ENCODE peak calls at places on chromosome 18, in four cellular contexts. C is HepG2, H is K562, O is GM12878. R is an unnamed sample.

GRCh38 chr18:58887613-58887963 is 22.9 kb downstream of the ZNF532 start:
- DNase-seq in C (no peak), H (no peak), O (peak), R (no peak)

GRCh38 chr18:45384137-45384998 is 230.9 kb upstream of the SLC14A2 start:
- DNase-seq in C (peak), H (peak), O (peak), R (peak)

GRCh38 chr18:78798402-78799175 is 181.0 kb upstream of the SALL3 start:
- DNase-seq in C (no peak), H (no peak), O (no peak), R (no peak)

GRCh38 chr18:56747032-56747658 is 96.0 kb downstream of the WDR7 start:
- DNase-seq in C (no peak), H (no peak), O (no peak), R (no peak)

GRCh38 chr18:79395308-79395640 is 456 bp upstream of the NFATC1 start:
- DNase-seq in C (no peak), H (no peak), O (no peak), R (no peak)

GRCh38 chr18:45821021-45821420 is 4.5 kb upstream of the SIGLEC15 start:
- DNase-seq in C (no peak), H (no peak), O (no peak), R (no peak)

GRCh38 chr18:41875094-41875780 is 79.8 kb upstream of the PIK3C3 start:
- DNase-seq in C (no peak), H (no peak), O (no peak), R (no peak)

GRCh38 chr18:56869189-56869777 is 218.1 kb downstream of the WDR7 start:
- DNase-seq in C (peak), H (peak), O (peak), R (peak)

GRCh38 chr18:43160509-43160908 is 45.0 kb upstream of the RIT2 start:
- DNase-seq in C (no peak), H (no peak), O (no peak), R (no peak)

GRCh38 chr18:66558773-66559172 is 45.1 kb downstream of the CDH19 start:
- DNase-seq in C (no peak), H (no peak), O (no peak), R (no peak)

GRCh38 chr18:5207471-5207870 is 10.4 kb upstream of the AKAIN1 start:
- DNase-seq in C (no peak), H (no peak), O (no peak), R (no peak)

GRCh38 chr18:29892960-29893558 is 1149.5 kb downstream of the DSC3 start:
- DNase-seq in C (no peak), H (peak), O (no peak), R (no peak)

GRCh38 chr18:22363867-22364463 is 53.8 kb downstream of the CTAGE1 start:
- DNase-seq in C (no peak), H (no peak), O (no peak), R (no peak)

GRCh38 chr18:54229660-54230059 is 5.2 kb upstream of the MBD2 start:
- DNase-seq in C (no peak), H (no peak), O (no peak), R (no peak)

GRCh38 chr18:9434240-9434701 is 41.0 kb upstream of the RALBP1 start:
- DNase-seq in C (no peak), H (no peak), O (no peak), R (no peak)

GRCh38 chr18:75209952-75210261 is 690 bp upstream of the TSHZ1 start:
- DNase-seq in C (no peak), H (no peak), O (no peak), R (no peak)

GRCh38 chr18:29251681-29252080 is 1074.8 kb upstream of the CDH2 start:
- DNase-seq in C (no peak), H (no peak), O (no peak), R (no peak)

GRCh38 chr18:6650756-6651155 is 78.8 kb upstream of the ARHGAP28 start:
- DNase-seq in C (no peak), H (no peak), O (no peak), R (no peak)

GRCh38 chr18:34659579-34660517 is 50.2 kb upstream of the DTNA start:
- DNase-seq in C (peak), H (no peak), O (no peak), R (peak)

GRCh38 chr18:59220784-59221765 is 1.1 kb downstream of the GRP start:
- DNase-seq in C (no peak), H (no peak), O (no peak), R (no peak)

GRCh38 chr18:32582455-32582854 is 111.8 kb upstream of the GAREM1 start:
- DNase-seq in C (no peak), H (no peak), O (no peak), R (no peak)

GRCh38 chr18:72941001-72941400 is 73.2 kb upstream of the NETO1 start:
- DNase-seq in C (no peak), H (no peak), O (no peak), R (no peak)

GRCh38 chr18:9147440-9148238 is 11.1 kb downstream of the ANKRD12 start:
- DNase-seq in C (peak), H (no peak), O (peak), R (peak)

GRCh38 chr18:57497372-57498294 is 62.5 kb downstream of the ONECUT2 start:
- DNase-seq in C (no peak), H (no peak), O (no peak), R (no peak)

GRCh38 chr18:34358923-34359322 is 134.2 kb upstream of the NOL4 start:
- DNase-seq in C (no peak), H (no peak), O (peak), R (no peak)

GRCh38 chr18:70256184-70256583 is 32.7 kb upstream of the SOCS6 start:
- DNase-seq in C (no peak), H (no peak), O (no peak), R (no peak)

GRCh38 chr18:51656249-51656648 is 458.8 kb upstream of the MEX3C start:
- DNase-seq in C (no peak), H (no peak), O (no peak), R (no peak)

GRCh38 chr18:55301836-55302235 is 286.2 kb downstream of the TCF4 start:
- DNase-seq in C (no peak), H (no peak), O (no peak), R (no peak)

GRCh38 chr18:55302337-55302833 is 285.6 kb downstream of the TCF4 start:
- DNase-seq in C (no peak), H (no peak), O (no peak), R (no peak)

GRCh38 chr18:55300469-55301195 is 287.4 kb downstream of the TCF4 start:
- DNase-seq in C (no peak), H (peak), O (no peak), R (no peak)

GRCh38 chr18:55296761-55297160 is 291.2 kb downstream of the TCF4 start:
- DNase-seq in C (no peak), H (no peak), O (no peak), R (no peak)

GRCh38 chr18:55301196-55301540 is 286.8 kb downstream of the TCF4 start:
- DNase-seq in C (no peak), H (no peak), O (no peak), R (no peak)
- H3K4me3 ChIP-seq in C (no peak), H (no peak), O (no peak), R (no peak)

GRCh38 chr18:23591011-23591410 is 4.7 kb upstream of the NPC1 start:
- DNase-seq in C (no peak), H (no peak), O (no peak), R (no peak)
- TF ChIP-seq REST in C (no peak), H (no peak), O (no peak), R (no peak)

GRCh38 chr18:49459404-49460171 is 857 bp downstream of the DYM start:
- DNase-seq in C (no peak), H (no peak), O (no peak), R (peak)
- TF ChIP-seq ESRRA in C (no peak), H (no peak), O (no peak), R (no peak)

DNA sequence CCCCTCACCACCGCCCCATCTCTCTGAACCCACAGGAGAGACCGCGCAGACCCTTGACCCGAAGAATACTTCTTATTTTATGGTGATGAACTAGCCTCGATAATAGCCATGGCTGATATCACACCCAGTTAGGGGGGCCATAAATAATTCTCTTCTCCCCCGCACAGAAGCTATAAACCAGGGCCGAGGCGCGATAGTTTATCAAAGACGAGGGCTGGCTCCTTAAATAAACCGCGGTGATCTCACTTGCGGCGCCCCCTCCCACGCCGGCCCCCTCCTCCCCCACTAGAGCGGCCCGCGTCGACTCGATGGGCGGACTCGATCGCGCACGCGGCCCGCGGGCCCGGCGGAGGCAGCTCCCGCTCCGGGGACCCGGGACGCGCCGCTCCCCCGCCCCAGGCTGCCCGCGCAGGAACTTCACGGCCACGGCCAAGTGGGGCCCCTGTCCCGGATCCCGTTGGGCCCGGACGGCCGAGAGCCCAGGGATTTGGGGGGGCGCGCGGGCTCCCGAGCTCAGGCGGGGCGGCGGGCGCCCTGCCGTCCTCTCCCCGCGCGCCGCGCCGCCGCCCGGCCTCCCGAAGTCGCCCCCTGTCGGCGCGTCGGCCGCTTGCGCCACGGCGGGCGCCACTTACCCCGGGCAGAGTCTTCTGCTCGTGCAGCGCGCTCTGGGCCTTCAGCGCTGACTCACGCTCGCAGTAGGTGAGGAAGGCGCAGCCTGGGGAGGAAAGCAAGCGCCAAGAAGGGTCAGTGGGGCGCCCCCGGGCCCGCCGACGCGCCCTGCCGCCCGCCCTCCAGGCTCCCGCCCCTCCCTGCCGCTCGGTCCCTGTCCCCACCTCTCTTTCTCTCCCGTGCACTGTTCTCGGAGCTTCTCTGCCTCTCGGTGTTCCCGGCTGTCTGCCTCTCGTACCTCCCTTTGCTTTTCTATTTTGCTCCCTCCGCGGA is 80.4 kb downstream of the CELF4 start:
- DNase-seq in C (no peak), H (peak), O (no peak), R (peak)
- H3K4me3 ChIP-seq in C (no peak), H (peak), O (no peak), R (peak)

GRCh38 chr18:1296237-1296636 is 391.6 kb downstream of the ADCYAP1 start:
- DNase-seq in C (no peak), H (no peak), O (no peak), R (no peak)

GRCh38 chr18:1292167-1292566 is 387.5 kb downstream of the ADCYAP1 start:
- DNase-seq in C (no peak), H (no peak), O (no peak), R (peak)

DNA sequence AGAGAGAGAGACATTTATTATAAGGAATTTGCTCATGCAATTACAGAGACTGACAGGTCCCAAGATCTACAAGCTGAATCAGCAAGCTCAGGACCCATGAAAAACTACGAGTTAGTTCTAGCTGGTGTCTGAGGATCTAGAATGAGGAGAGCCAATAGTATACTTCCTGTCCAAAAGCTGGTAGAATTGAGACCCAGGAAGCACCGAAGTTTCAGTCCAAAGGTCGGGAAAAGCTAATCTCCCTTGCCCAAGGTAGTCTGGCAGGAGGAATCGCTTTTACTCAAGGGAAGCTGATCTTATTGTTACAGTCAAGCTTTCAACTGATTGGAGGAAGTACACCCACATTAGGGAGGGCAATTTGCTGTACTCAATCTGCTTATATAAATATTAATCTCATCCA is 389.6 kb downstream of the ADCYAP1 start:
- DNase-seq in C (peak), H (no peak), O (no peak), R (no peak)
- TF ChIP-seq REST in C (no peak), H (no peak), O (no peak), R (no peak)

DNA sequence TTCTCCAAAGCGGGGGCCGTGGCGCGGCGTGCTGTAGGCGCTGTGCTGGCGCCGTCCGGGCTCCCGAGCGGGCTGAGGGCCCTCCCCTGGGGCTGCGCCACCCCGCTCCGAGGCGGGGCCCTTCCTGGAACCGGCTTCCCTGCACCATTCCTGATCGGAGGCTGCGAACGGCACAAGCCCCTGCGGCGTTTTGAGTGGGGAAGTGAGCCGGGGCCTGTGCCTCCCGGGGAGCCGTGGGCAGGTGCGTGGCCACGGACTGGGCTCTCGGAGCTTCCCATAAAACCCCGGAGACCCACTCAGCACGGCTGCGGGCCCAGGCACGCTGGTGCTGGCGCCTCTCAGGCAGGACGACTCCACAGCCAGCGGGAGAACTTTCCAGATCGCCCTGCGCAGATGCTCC is 74.7 kb downstream of the PSMG2 start:
- DNase-seq in C (no peak), H (no peak), O (no peak), R (no peak)
- TF ChIP-seq ESRRA in C (no peak), H (no peak), O (no peak), R (no peak)

GRCh38 chr18:77369644-77370043 is 120.0 kb downstream of the GALR1 start:
- DNase-seq in C (no peak), H (no peak), O (no peak), R (no peak)

GRCh38 chr18:77361382-77361781 is 111.7 kb downstream of the GALR1 start:
- DNase-seq in C (no peak), H (no peak), O (no peak), R (no peak)

GRCh38 chr18:77365667-77366066 is 116.0 kb downstream of the GALR1 start:
- DNase-seq in C (no peak), H (no peak), O (no peak), R (no peak)

GRCh38 chr18:77366067-77366724 is 116.5 kb downstream of the GALR1 start:
- DNase-seq in C (no peak), H (no peak), O (no peak), R (no peak)

DNA sequence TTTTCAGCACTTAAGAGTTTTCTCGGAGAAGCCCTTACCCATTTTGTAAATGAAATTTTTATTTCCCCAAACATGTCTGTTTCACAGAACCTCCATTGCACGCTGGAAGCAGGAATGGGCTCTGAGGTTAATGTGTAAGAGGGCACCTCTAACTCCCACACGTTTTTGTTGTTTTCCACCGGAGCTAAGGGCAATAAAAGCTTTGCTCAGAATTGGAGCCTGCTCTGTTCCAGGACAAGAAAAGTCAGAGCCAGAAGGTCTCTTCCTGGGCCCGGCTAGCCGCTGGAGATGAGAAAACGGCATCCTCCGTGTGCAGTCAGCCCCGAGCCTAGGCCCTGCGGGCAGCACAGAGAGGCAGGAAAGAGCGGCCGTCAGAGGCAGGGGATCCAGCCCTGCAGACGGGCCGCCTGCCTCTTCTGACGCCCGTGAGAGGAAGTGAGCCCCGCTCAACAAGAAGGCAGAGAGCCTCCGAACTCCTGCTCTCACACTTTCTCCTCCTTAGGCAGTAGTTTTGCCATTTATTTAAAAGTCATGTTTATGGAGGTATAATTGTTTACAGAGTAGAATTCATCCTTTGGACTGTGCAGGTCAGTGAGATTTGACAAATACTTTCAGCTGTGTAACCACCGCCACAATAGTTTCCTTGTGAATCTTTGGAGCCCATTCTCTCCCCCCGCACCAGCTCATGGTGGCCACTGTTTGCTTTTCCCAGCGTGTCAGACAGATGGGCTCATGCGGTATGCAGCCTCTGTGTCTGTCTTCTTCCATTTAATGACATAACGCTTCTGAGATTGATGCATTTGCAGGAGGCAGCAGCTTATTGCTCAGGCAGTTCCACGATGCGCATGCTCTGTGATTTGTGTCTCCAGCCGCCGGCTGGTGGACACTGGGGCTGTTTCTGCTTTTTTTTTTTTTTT is 117.3 kb downstream of the GALR1 start:
- DNase-seq in C (peak), H (no peak), O (no peak), R (peak)
- H3K4me3 ChIP-seq in C (peak), H (no peak), O (no peak), R (peak)